ENCODE peak calls at places on chromosomes 2 and 18, in five cellular contexts. W is AG08396; U is activated CD8-positive, alpha-beta memory T cell treated with anti-CD3 and anti-CD28 coated beads for 48 hours; X is CD8-positive, alpha-beta memory T cell; R is HS-5. B is an unnamed sample.

GRCh38 chr2:150981826-150982225 is 279.8 kb downstream of the RBM43 start:
- DNase-seq in X (no peak), U (no peak), R (no peak), W (peak), B (no peak)

GRCh38 chr2:127175821-127176354 is 44.2 kb downstream of the CYP27C1 start:
- DNase-seq in U (no peak), R (no peak), X (no peak), W (peak), B (no peak)

GRCh38 chr2:147782521-147782920 is 62.3 kb upstream of the ACVR2A start:
- DNase-seq in U (no peak), X (no peak), R (peak), W (peak), B (no peak)

GRCh38 chr2:206804326-206804725 is 38.9 kb downstream of the FASTKD2 start:
- DNase-seq in W (no peak), R (no peak), X (no peak), U (no peak), B (no peak)

GRCh38 chr18:76476665-76477561 is 18.1 kb downstream of the ZNF516 start:
- DNase-seq in U (no peak), W (peak), X (no peak), R (peak), B (peak)

GRCh38 chr2:209431701-209432100 is 7.9 kb downstream of the MAP2 start:
- DNase-seq in U (no peak), R (no peak), X (no peak), W (peak), B (peak)

GRCh38 chr2:127080941-127081769 is 25.8 kb downstream of the BIN1 start:
- DNase-seq in U (no peak), R (no peak), W (no peak), X (peak), B (no peak)

GRCh38 chr18:43405097-43405496 is 127.8 kb upstream of the SYT4 start:
- DNase-seq in R (no peak), U (no peak), X (no peak), W (no peak), B (no peak)

B was measured in HFF-Myc.